ENCODE peak calls at places on chromosomes 3 and 15, in ten cellular contexts. W is tibial nerve, R is adrenal gland, F is heart left ventricle, A is A549, Q is suprapubic skin, J is IMR-90, O is Peyer's patch, D is breast epithelium, P is uterus. H is an unnamed sample. For H3K4me1, the result is how much of the 10 kb centered on the place peaks cover.

GRCh38 chr3:170003881-170004356 is 33.9 kb upstream of the GPR160 start:
- DNase-seq in O (no peak), Q (no peak), R (no peak), D (no peak), J (no peak), F (no peak), A (no peak), P (no peak), W (no peak), H (no peak)

GRCh38 chr3:2851835-2852234 is 258.3 kb downstream of the IL5RA start:
- DNase-seq in Q (peak), D (no peak), J (no peak), R (no peak), P (no peak), A (no peak), W (peak), F (no peak), O (no peak), H (no peak)

GRCh38 chr3:13470894-13471574 is 9.1 kb upstream of the HDAC11 start:
- DNase-seq in W (no peak), R (no peak), O (peak), P (no peak), Q (no peak), D (no peak), A (peak), F (no peak), J (no peak), H (no peak)

GRCh38 chr15:93063796-93064690 is 25.0 kb downstream of the RGMA start:
- DNase-seq in D (no peak), W (no peak), J (no peak), Q (peak), A (no peak), F (no peak), R (no peak), O (no peak), P (no peak), H (no peak)

GRCh38 chr15:83092309-83092976 is 15.0 kb upstream of the TM6SF1 start:
- DNase-seq in Q (no peak), A (no peak), F (no peak), D (no peak), P (peak), J (peak), R (peak), O (no peak), W (no peak), H (no peak)

GRCh38 chr3:77186319-77186718 is 146.4 kb downstream of the ROBO2 start:
- DNase-seq in D (no peak), O (no peak), W (no peak), P (no peak), Q (no peak), A (no peak), J (no peak), R (no peak), F (no peak), H (no peak)

GRCh38 chr3:63921741-63922482 is 9.7 kb upstream of the SCAANT1 start:
- DNase-seq in P (no peak), D (no peak), F (no peak), A (no peak), J (no peak), W (no peak), R (no peak), O (no peak), Q (no peak), H (no peak)

GRCh38 chr3:24135280-24135679 is 190.2 kb downstream of the NR1D2 start:
- DNase-seq in W (no peak), Q (no peak), O (no peak), J (no peak), P (no peak), A (peak), F (no peak), R (no peak), D (peak), H (no peak)

GRCh38 chr3:9649791-9650521 is 651 bp downstream of the MTMR14 start:
- DNase-seq in P (no peak), W (no peak), A (no peak), D (no peak), Q (no peak), R (no peak), F (no peak), O (no peak), J (no peak), H (no peak)

GRCh38 chr3:133413166-133414020 is 13.5 kb downstream of the BFSP2 start:
- DNase-seq in Q (no peak), A (peak), J (peak), W (no peak), F (no peak), O (no peak), R (no peak), P (peak), D (no peak), H (no peak)

GRCh38 chr3:102484384-102484783 is 49.6 kb downstream of the ZPLD1 start:
- DNase-seq in R (no peak), D (no peak), Q (no peak), J (no peak), W (no peak), P (no peak), A (no peak), O (no peak), F (no peak), H (no peak)

GRCh38 chr3:194312743-194313281 is 38.3 kb downstream of the CPN2 start:
- DNase-seq in D (peak), A (peak), O (no peak), R (peak), Q (peak), F (no peak), J (peak), P (peak), W (peak), H (peak)

GRCh38 chr3:128353991-128354687 is 112.6 kb downstream of the DNAJB8 start:
- DNase-seq in F (no peak), Q (no peak), J (peak), P (no peak), A (no peak), R (no peak), W (no peak), D (no peak), O (peak), H (no peak)

GRCh38 chr3:194058189-194058571 is 77.8 kb upstream of the HES1 start:
- DNase-seq in A (no peak), W (peak), O (peak), Q (no peak), J (peak), R (peak), D (peak), F (peak), P (peak), H (peak)

GRCh38 chr3:32972482-32973146 is 21.2 kb downstream of the CCR4 start:
- DNase-seq in A (no peak), F (no peak), W (no peak), J (no peak), D (no peak), O (no peak), R (no peak), P (no peak), Q (no peak), H (no peak)

GRCh38 chr3:157088506-157089454 is 71.2 kb downstream of the CCNL1 start:
- DNase-seq in W (peak), A (peak), Q (peak), P (peak), F (peak), O (peak), R (peak), D (peak), J (peak), H (peak)

GRCh38 chr3:48129921-48130320 is 58.3 kb downstream of the CDC25A start:
- DNase-seq in P (no peak), D (no peak), W (no peak), A (no peak), Q (no peak), F (no peak), R (no peak), O (no peak), J (peak), H (no peak)

GRCh38 chr15:99441871-99442267 is 123.9 kb upstream of the MEF2A start:
- DNase-seq in O (no peak), W (no peak), Q (no peak), D (peak), J (no peak), F (peak), R (no peak), P (no peak), A (no peak), H (no peak)

GRCh38 chr15:59965741-59966140 is 38.4 kb upstream of the FOXB1 start:
- DNase-seq in F (no peak), R (no peak), D (no peak), A (no peak), P (no peak), J (no peak), O (no peak), Q (no peak), W (no peak), H (no peak)

GRCh38 chr3:193782280-193782654 is 189.3 kb downstream of the OPA1 start:
- DNase-seq in F (no peak), A (peak), W (no peak), R (no peak), Q (no peak), D (peak), O (no peak), P (no peak), J (no peak), H (peak)

GRCh38 chr15:68791431-68792283 is 29.0 kb downstream of the ANP32A start:
- DNase-seq in A (no peak), Q (no peak), F (no peak), P (no peak), W (no peak), R (no peak), O (no peak), D (no peak), J (no peak), H (no peak)

GRCh38 chr3:150057227-150057626 is 86.5 kb upstream of the PFN2 start:
- DNase-seq in D (no peak), O (no peak), W (no peak), J (no peak), A (no peak), R (no peak), F (no peak), Q (no peak), P (no peak), H (no peak)

GRCh38 chr15:61750271-61751084 is 309.8 kb downstream of the VPS13C start:
- DNase-seq in J (no peak), D (peak), P (no peak), Q (no peak), R (no peak), W (no peak), O (no peak), A (no peak), F (no peak), H (peak)

GRCh38 chr15:27457766-27458165 is 486.8 kb downstream of the GABRG3 start:
- DNase-seq in W (no peak), D (no peak), P (no peak), O (no peak), J (no peak), F (no peak), Q (no peak), A (no peak), R (no peak), H (no peak)

GRCh38 chr3:27900316-27900715 is 178.2 kb upstream of the EOMES start:
- DNase-seq in F (no peak), O (no peak), R (no peak), J (no peak), W (no peak), P (no peak), Q (no peak), D (no peak), A (no peak), H (no peak)

GRCh38 chr15:43187544-43188155 is 2.4 kb downstream of the CCNDBP1 start:
- DNase-seq in Q (no peak), R (no peak), D (no peak), A (peak), W (no peak), F (no peak), O (no peak), P (no peak), J (peak), H (no peak)

GRCh38 chr3:43769471-43770425 is 79.0 kb downstream of the ABHD5 start:
- DNase-seq in P (peak), O (peak), F (peak), Q (peak), J (peak), R (peak), W (peak), D (peak), A (peak), H (peak)
- TF ChIP-seq POLR2A in P (no peak), O (no peak), F (peak), Q (no peak), J (no peak), R (peak), W (no peak), D (no peak), A (no peak), H (no peak)

GRCh38 chr3:107643038-107643883 is 120.5 kb downstream of the BBX start:
- DNase-seq in R (no peak), F (no peak), D (no peak), A (peak), Q (no peak), W (no peak), O (no peak), J (no peak), P (no peak), H (no peak)
- H3K4me3 ChIP-seq in R (no peak), F (no peak), D (no peak), A (no peak), Q (no peak), W (no peak), O (no peak), J (no peak), P (no peak), H (no peak)

GRCh38 chr3:177055557-177056290 is 141.6 kb downstream of the TBL1XR1 start:
- DNase-seq in F (no peak), R (no peak), A (no peak), D (no peak), J (no peak), P (no peak), O (no peak), W (no peak), Q (no peak), H (no peak)
- H3K4me1 ChIP-seq in F (under half), R (under half), A (under half), D (under half), J (under half), P (under half), O (under half), W (under half), Q (under half), H (under half)

GRCh38 chr15:88915354-88915753 is 2.2 kb upstream of the MFGE8 start:
- DNase-seq in P (no peak), Q (no peak), D (no peak), A (no peak), W (no peak), F (no peak), O (no peak), J (no peak), R (no peak), H (no peak)

GRCh38 chr15:88913017-88913849 is at the start of gene MFGE8:
- DNase-seq in W (peak), R (peak), F (peak), P (peak), O (peak), Q (peak), D (peak), A (peak), J (peak), H (peak)

GRCh38 chr15:88911766-88912118 is 1.4 kb downstream of the MFGE8 start:
- DNase-seq in D (no peak), O (no peak), R (no peak), W (no peak), P (no peak), A (peak), Q (no peak), F (no peak), J (peak), H (no peak)

GRCh38 chr15:88912500-88912921 is 668 bp downstream of the MFGE8 start:
- DNase-seq in J (no peak), O (no peak), A (no peak), R (no peak), D (no peak), P (no peak), Q (no peak), F (no peak), W (no peak), H (no peak)

DNA sequence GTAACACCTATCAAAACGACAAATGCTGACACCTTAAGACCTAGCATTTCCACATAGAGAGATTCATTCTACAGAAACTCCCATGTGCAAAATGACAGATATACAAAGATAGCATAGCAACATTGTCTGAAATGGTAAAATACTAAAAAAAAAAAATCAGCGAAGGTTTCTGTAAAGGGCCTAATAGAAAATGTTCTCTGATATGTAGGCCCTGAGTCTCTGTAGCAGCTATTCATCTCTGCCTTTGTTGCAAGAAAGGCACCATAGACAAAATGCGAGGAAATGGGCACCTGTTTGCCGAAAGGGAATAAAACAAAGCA is 631 bp upstream of the MFGE8 start:
- DNase-seq in D (no peak), W (no peak), A (no peak), O (no peak), P (no peak), R (no peak), Q (no peak), J (no peak), F (no peak), H (no peak)
- TF ChIP-seq POLR2A in D (no peak), W (no peak), A (no peak), O (no peak), P (no peak), R (no peak), Q (no peak), J (no peak), F (no peak), H (no peak)

DNA sequence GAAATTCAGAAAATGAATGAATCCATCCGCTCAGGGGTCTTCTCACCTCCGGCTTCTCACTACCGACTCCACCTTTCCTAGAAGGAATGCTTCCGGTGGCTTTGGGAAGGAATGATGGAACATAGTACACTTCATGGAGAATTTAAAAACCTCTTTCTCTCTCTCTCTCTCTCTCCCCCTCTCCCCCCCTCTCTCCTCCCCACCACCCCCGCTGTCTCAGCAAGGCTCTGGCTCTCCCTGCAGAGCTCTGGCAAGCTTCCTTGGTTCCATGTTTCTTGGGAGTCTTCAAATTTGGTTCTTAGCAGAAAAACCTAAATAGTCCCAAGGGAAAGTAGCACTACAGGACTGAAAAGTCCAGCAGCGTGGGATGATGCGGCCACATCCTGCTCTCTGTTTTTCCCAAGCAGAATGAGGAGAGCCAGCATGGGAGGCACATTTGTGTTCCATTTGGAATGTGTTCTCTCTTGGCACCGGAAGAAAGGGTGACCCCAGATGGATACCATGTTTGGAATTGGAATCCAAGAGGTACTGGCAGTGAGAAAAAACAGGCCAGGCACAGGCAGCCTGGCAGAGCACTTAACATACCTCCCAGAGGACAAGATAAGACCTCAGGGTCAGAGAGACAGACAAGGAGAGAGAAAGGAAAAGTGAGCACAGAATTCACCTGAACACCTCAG is at the start of gene POPDC2:
- DNase-seq in F (peak), Q (no peak), R (no peak), A (no peak), D (peak), W (no peak), O (no peak), P (no peak), J (no peak), H (no peak)
- H3K4me3 ChIP-seq in F (peak), Q (no peak), R (no peak), A (no peak), D (no peak), W (no peak), O (peak), P (no peak), J (no peak), H (peak)

GRCh38 chr3:4908769-4909156 is 70.5 kb upstream of the BHLHE40 start:
- DNase-seq in O (no peak), D (no peak), F (no peak), P (no peak), Q (no peak), W (no peak), R (no peak), J (no peak), A (no peak), H (no peak)

DNA sequence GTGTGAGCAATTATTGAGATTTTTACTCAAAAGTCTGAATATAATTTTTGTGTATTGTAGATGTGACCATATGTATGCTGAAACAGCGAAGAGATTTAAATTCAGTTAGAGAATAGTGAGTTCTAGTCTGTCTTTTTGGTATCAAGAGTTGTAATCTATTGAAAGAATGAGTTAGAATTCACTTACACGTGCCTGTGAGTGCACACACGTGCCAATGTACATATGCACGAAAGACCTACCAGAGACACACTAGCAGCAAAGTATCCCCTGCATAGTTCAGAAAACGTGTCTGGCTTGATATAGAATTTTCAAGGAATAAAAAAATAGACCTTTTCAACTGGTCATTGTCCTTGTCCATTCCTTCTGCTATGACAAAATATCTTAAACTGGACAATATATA is 64.8 kb upstream of the BHLHE40 start:
- DNase-seq in D (no peak), A (no peak), P (no peak), F (no peak), J (no peak), W (no peak), O (no peak), R (no peak), Q (no peak), H (no peak)
- H3K4me1 ChIP-seq in D (under half), A (under half), P (under half), F (under half), J (under half), W (under half), O (under half), R (under half), Q (under half), H (under half)

DNA sequence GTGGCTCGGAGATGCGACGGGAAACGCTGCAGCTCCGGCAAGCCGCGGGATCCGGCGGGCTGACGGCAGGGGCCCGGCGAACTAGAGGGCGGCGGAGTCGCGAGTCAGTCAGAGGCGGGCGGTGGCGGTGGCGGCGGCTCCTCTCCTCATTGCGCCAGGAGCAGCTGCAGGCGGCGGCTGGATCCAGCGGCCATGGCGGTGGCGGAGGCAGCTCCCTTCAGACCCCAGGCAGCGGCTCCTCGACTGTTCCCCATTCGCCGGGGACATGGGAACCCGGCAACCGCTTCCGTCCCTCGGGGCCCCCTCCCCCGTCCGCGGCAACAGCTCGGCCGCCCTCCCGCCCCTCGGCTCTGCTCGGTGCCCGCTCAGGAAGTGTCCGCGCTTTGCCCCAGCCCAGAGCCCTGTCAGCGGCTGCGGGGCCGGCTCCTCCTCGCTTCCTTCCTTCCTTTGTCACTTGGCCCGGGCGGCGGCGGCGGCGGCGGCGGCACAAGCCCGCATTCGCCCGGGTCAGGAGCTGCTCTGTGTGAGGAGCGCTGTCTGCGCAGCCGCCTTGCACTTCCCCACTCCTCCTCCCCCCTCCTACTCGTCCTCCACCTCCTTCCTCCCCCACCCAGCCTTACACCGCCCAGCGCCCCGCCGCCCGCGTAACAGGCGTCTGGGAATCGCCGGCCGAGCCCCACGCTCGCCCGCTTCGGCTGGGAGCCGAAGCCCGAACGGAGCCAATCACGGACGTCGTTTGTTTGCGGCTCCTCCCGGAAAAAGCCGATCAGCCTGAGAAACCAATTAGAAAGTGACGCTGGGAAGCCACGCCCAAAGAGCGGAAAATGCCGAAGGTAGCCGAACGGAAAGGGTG is at the start of gene GSK3B:
- DNase-seq in Q (peak), P (peak), D (peak), J (no peak), W (peak), A (peak), O (peak), R (peak), F (peak), H (peak)
- TF ChIP-seq POLR2A in Q (peak), P (peak), D (peak), J (peak), W (peak), A (peak), O (peak), R (peak), F (peak), H (peak)